ENCODE peak calls at places on chromosomes 2 and 18, in ten cellular contexts. One of them, this sample, is unnamed. For H3K4me1, the result is how much of the 10 kb centered on the place peaks cover.

GRCh38 chr2:170029551-170029950 is 148.4 kb upstream of the MYO3B start:
- DNase-seq in GM23338: no peak
- DNase-seq in body of pancreas: no peak
- DNase-seq in sigmoid colon: no peak
- DNase-seq in uterus: no peak
- DNase-seq in ovary: no peak
- DNase-seq in lower lobe of right lung: no peak
- DNase-seq in heart right ventricle: no peak
- DNase-seq in GM23248: no peak
- DNase-seq in cardiac muscle cell: no peak
- DNase-seq in this sample: no peak

GRCh38 chr2:8906208-8906607 is 68.8 kb upstream of the KIDINS220 start:
- DNase-seq in body of pancreas: no peak
- DNase-seq in cardiac muscle cell: peak
- DNase-seq in GM23248: no peak
- DNase-seq in ovary: no peak
- DNase-seq in sigmoid colon: no peak
- DNase-seq in GM23338: no peak
- DNase-seq in lower lobe of right lung: no peak
- DNase-seq in heart right ventricle: no peak
- DNase-seq in uterus: no peak
- DNase-seq in this sample: no peak

GRCh38 chr2:100783986-100784385 is 36.0 kb upstream of the NPAS2 start:
- DNase-seq in heart right ventricle: no peak
- DNase-seq in sigmoid colon: no peak
- DNase-seq in ovary: no peak
- DNase-seq in lower lobe of right lung: no peak
- DNase-seq in cardiac muscle cell: peak
- DNase-seq in GM23248: no peak
- DNase-seq in uterus: no peak
- DNase-seq in body of pancreas: no peak
- DNase-seq in GM23338: no peak
- DNase-seq in this sample: no peak

GRCh38 chr2:183868707-183869106 is 729.6 kb upstream of the ZNF804A start:
- DNase-seq in uterus: no peak
- DNase-seq in GM23338: no peak
- DNase-seq in heart right ventricle: no peak
- DNase-seq in body of pancreas: no peak
- DNase-seq in lower lobe of right lung: no peak
- DNase-seq in cardiac muscle cell: no peak
- DNase-seq in ovary: no peak
- DNase-seq in sigmoid colon: no peak
- DNase-seq in GM23248: peak
- DNase-seq in this sample: no peak

GRCh38 chr2:238963970-238964331 is 116.1 kb downstream of the TWIST2 start:
- DNase-seq in heart right ventricle: no peak
- DNase-seq in sigmoid colon: no peak
- DNase-seq in lower lobe of right lung: no peak
- DNase-seq in cardiac muscle cell: no peak
- DNase-seq in ovary: no peak
- DNase-seq in GM23248: no peak
- DNase-seq in body of pancreas: no peak
- DNase-seq in uterus: no peak
- DNase-seq in GM23338: no peak
- DNase-seq in this sample: no peak

GRCh38 chr18:13553449-13553848 is 172.9 kb downstream of the FAM210A start:
- DNase-seq in GM23338: no peak
- DNase-seq in lower lobe of right lung: no peak
- DNase-seq in ovary: no peak
- DNase-seq in GM23248: no peak
- DNase-seq in cardiac muscle cell: no peak
- DNase-seq in uterus: peak
- DNase-seq in sigmoid colon: no peak
- DNase-seq in heart right ventricle: no peak
- DNase-seq in body of pancreas: no peak
- DNase-seq in this sample: no peak

GRCh38 chr2:47198985-47199451 is 43.9 kb upstream of the STPG4 start:
- DNase-seq in GM23248: peak
- DNase-seq in body of pancreas: no peak
- DNase-seq in lower lobe of right lung: no peak
- DNase-seq in heart right ventricle: no peak
- DNase-seq in ovary: no peak
- DNase-seq in GM23338: no peak
- DNase-seq in sigmoid colon: no peak
- DNase-seq in uterus: no peak
- DNase-seq in cardiac muscle cell: peak
- DNase-seq in this sample: peak

GRCh38 chr2:148819019-148819418 is 56.0 kb upstream of the KIF5C start:
- DNase-seq in body of pancreas: no peak
- DNase-seq in GM23248: no peak
- DNase-seq in GM23338: no peak
- DNase-seq in sigmoid colon: no peak
- DNase-seq in uterus: no peak
- DNase-seq in heart right ventricle: no peak
- DNase-seq in cardiac muscle cell: no peak
- DNase-seq in lower lobe of right lung: no peak
- DNase-seq in ovary: no peak
- DNase-seq in this sample: no peak

GRCh38 chr18:32439802-32440201 is 30.9 kb downstream of the GAREM1 start:
- DNase-seq in body of pancreas: peak
- DNase-seq in sigmoid colon: no peak
- DNase-seq in ovary: no peak
- DNase-seq in heart right ventricle: no peak
- DNase-seq in lower lobe of right lung: no peak
- DNase-seq in GM23338: peak
- DNase-seq in GM23248: no peak
- DNase-seq in uterus: no peak
- DNase-seq in cardiac muscle cell: peak
- DNase-seq in this sample: no peak

GRCh38 chr18:32440478-32440877 is 30.2 kb downstream of the GAREM1 start:
- DNase-seq in cardiac muscle cell: no peak
- DNase-seq in heart right ventricle: no peak
- DNase-seq in lower lobe of right lung: no peak
- DNase-seq in sigmoid colon: no peak
- DNase-seq in GM23338: no peak
- DNase-seq in GM23248: no peak
- DNase-seq in uterus: no peak
- DNase-seq in body of pancreas: no peak
- DNase-seq in ovary: no peak
- DNase-seq in this sample: no peak

GRCh38 chr18:32443356-32443755 is 27.3 kb downstream of the GAREM1 start:
- DNase-seq in heart right ventricle: no peak
- DNase-seq in cardiac muscle cell: no peak
- DNase-seq in GM23338: no peak
- DNase-seq in ovary: no peak
- DNase-seq in body of pancreas: no peak
- DNase-seq in sigmoid colon: no peak
- DNase-seq in uterus: no peak
- DNase-seq in GM23248: no peak
- DNase-seq in lower lobe of right lung: no peak
- DNase-seq in this sample: no peak

GRCh38 chr18:32442575-32442974 is 28.1 kb downstream of the GAREM1 start:
- DNase-seq in uterus: no peak
- DNase-seq in GM23338: no peak
- DNase-seq in lower lobe of right lung: no peak
- DNase-seq in cardiac muscle cell: no peak
- DNase-seq in body of pancreas: no peak
- DNase-seq in GM23248: no peak
- DNase-seq in ovary: no peak
- DNase-seq in sigmoid colon: no peak
- DNase-seq in heart right ventricle: no peak
- DNase-seq in this sample: no peak

DNA sequence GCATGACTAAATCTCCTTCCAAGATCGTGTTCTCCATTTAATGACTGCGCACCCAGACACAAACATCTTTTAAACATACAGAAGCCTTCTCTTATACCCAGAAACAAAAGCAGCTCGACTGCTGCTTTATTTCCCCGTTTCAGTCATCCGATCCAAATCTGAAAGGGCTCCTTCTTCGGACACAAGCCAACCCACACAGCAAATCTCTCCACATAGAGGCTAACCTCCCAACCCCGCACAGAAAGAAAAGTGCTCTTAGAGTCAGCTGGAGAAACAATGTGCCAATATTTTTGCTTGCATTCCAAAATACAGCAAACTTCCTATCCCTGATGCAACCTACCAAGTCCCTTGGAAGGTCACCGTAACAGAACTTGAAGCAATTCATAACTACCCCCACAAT is 29.1 kb downstream of the GAREM1 start:
- DNase-seq in lower lobe of right lung: no peak
- DNase-seq in body of pancreas: no peak
- DNase-seq in sigmoid colon: no peak
- DNase-seq in GM23338: no peak
- DNase-seq in GM23248: no peak
- DNase-seq in uterus: no peak
- DNase-seq in heart right ventricle: no peak
- DNase-seq in ovary: no peak
- DNase-seq in cardiac muscle cell: peak
- DNase-seq in this sample: no peak
- H3K4me1 ChIP-seq in lower lobe of right lung: under half
- H3K4me1 ChIP-seq in body of pancreas: half or more
- H3K4me1 ChIP-seq in sigmoid colon: under half
- H3K4me1 ChIP-seq in GM23338: under half
- H3K4me1 ChIP-seq in GM23248: under half
- H3K4me1 ChIP-seq in uterus: under half
- H3K4me1 ChIP-seq in heart right ventricle: under half
- H3K4me1 ChIP-seq in ovary: under half
- H3K4me1 ChIP-seq in cardiac muscle cell: under half
- H3K4me1 ChIP-seq in this sample: under half

DNA sequence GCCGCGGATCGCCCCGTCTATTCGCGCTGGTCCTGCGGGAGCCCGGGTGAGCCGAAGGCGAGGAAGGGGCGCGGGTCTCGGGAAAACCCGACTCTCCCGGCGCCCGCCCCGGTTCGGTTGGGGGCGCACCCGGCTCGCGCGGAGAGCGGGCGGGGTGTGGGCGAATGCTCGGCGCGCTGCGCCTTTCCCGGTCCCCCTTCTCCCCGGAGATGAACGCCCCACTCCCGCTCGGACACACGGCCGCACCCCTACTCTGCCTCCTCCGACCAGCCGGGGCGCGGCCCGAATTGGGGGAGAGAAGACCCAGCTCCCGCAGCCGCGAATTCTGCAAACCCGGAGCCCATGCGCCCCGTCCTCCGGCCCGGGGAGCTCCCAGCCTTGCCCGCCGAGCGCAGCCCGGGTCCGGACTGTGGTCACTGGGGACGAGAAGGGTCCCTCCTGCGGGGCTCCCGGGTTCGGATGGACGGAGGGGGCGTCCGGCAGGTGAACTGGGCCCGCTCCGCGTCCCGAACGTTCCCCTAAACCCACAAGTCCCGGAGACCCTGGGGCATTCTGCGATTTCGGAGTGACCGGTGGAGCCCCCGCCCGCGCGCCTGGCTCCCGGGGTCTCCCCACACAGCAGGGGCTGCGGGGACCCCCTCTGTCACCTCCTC is 734 bp downstream of the KCNG2 start:
- DNase-seq in GM23248: no peak
- DNase-seq in cardiac muscle cell: peak
- DNase-seq in GM23338: peak
- DNase-seq in body of pancreas: no peak
- DNase-seq in ovary: no peak
- DNase-seq in uterus: no peak
- DNase-seq in sigmoid colon: peak
- DNase-seq in lower lobe of right lung: no peak
- DNase-seq in heart right ventricle: no peak
- DNase-seq in this sample: no peak
- H3K4me3 ChIP-seq in GM23248: no peak
- H3K4me3 ChIP-seq in cardiac muscle cell: peak
- H3K4me3 ChIP-seq in GM23338: peak
- H3K4me3 ChIP-seq in body of pancreas: no peak
- H3K4me3 ChIP-seq in ovary: no peak
- H3K4me3 ChIP-seq in uterus: no peak
- H3K4me3 ChIP-seq in sigmoid colon: peak
- H3K4me3 ChIP-seq in lower lobe of right lung: peak
- H3K4me3 ChIP-seq in heart right ventricle: peak
- H3K4me3 ChIP-seq in this sample: no peak

GRCh38 chr2:223774193-223774592 is 63.2 kb downstream of the AP1S3 start:
- DNase-seq in sigmoid colon: no peak
- DNase-seq in heart right ventricle: no peak
- DNase-seq in lower lobe of right lung: no peak
- DNase-seq in ovary: no peak
- DNase-seq in GM23338: no peak
- DNase-seq in body of pancreas: no peak
- DNase-seq in cardiac muscle cell: no peak
- DNase-seq in uterus: no peak
- DNase-seq in GM23248: no peak
- DNase-seq in this sample: no peak

GRCh38 chr2:223784221-223784772 is 53.1 kb downstream of the AP1S3 start:
- DNase-seq in cardiac muscle cell: no peak
- DNase-seq in sigmoid colon: no peak
- DNase-seq in lower lobe of right lung: no peak
- DNase-seq in heart right ventricle: no peak
- DNase-seq in body of pancreas: no peak
- DNase-seq in GM23248: no peak
- DNase-seq in GM23338: no peak
- DNase-seq in ovary: no peak
- DNase-seq in uterus: no peak
- DNase-seq in this sample: no peak

GRCh38 chr2:223781560-223781959 is 55.8 kb downstream of the AP1S3 start:
- DNase-seq in ovary: no peak
- DNase-seq in GM23338: no peak
- DNase-seq in heart right ventricle: no peak
- DNase-seq in body of pancreas: no peak
- DNase-seq in sigmoid colon: no peak
- DNase-seq in uterus: no peak
- DNase-seq in GM23248: no peak
- DNase-seq in cardiac muscle cell: no peak
- DNase-seq in lower lobe of right lung: no peak
- DNase-seq in this sample: no peak

DNA sequence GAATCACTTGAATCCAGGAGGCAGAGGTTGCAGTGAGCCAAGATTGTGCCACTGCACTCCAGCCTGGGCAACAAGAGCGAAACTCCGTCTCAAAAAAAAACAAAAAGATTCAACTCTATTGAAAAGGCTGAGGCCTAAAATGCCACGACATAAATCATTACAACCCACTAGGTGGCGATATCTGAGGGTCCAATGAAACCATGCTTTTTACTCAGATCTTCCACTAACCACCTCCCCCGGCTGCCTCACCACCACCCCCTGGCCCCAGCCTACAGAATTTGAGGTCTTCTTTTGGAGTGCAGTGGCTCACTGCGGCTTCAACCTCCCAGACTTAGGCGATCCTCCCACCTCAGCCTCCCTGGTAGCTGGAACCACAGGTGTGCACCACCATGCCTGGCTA is 57.5 kb downstream of the AP1S3 start:
- DNase-seq in GM23338: peak
- DNase-seq in sigmoid colon: no peak
- DNase-seq in ovary: no peak
- DNase-seq in lower lobe of right lung: no peak
- DNase-seq in uterus: no peak
- DNase-seq in heart right ventricle: no peak
- DNase-seq in cardiac muscle cell: peak
- DNase-seq in GM23248: peak
- DNase-seq in body of pancreas: peak
- DNase-seq in this sample: peak
- H3K27ac ChIP-seq in GM23338: no peak
- H3K27ac ChIP-seq in sigmoid colon: no peak
- H3K27ac ChIP-seq in ovary: no peak
- H3K27ac ChIP-seq in lower lobe of right lung: no peak
- H3K27ac ChIP-seq in uterus: no peak
- H3K27ac ChIP-seq in heart right ventricle: no peak
- H3K27ac ChIP-seq in cardiac muscle cell: no peak
- H3K27ac ChIP-seq in GM23248: no peak
- H3K27ac ChIP-seq in body of pancreas: no peak
- H3K27ac ChIP-seq in this sample: no peak

DNA sequence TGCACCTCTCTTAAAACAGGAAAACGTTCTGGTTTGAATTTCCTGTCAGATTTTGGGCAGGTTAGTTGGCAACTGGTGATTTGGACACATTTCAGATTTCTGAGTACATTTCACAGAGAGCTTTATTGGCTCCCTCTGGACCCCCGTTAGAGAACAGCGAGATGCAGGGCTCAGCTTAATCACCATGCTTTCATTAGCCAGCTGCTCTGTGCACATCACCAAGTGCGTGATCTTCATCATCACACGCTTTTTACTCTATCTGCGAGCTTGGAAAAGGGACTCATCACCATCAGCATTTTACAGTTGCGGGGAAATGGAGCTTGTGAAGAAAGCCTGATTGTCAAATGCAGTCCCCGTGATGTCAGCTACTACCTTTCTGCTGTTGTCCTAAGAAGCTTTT is 88.5 kb downstream of the CDC42EP3 start:
- DNase-seq in GM23248: peak
- DNase-seq in uterus: no peak
- DNase-seq in sigmoid colon: no peak
- DNase-seq in heart right ventricle: no peak
- DNase-seq in ovary: no peak
- DNase-seq in body of pancreas: no peak
- DNase-seq in lower lobe of right lung: no peak
- DNase-seq in GM23338: no peak
- DNase-seq in cardiac muscle cell: no peak
- DNase-seq in this sample: no peak
- H3K4me1 ChIP-seq in GM23248: half or more
- H3K4me1 ChIP-seq in uterus: under half
- H3K4me1 ChIP-seq in sigmoid colon: under half
- H3K4me1 ChIP-seq in heart right ventricle: under half
- H3K4me1 ChIP-seq in ovary: under half
- H3K4me1 ChIP-seq in body of pancreas: half or more
- H3K4me1 ChIP-seq in lower lobe of right lung: under half
- H3K4me1 ChIP-seq in GM23338: under half
- H3K4me1 ChIP-seq in cardiac muscle cell: under half
- H3K4me1 ChIP-seq in this sample: under half

This sample was measured in SJSA1.